ENCODE peak calls at places on chromosomes 2 and 18, in nine cellular contexts. One of them, this sample, is unnamed.

GRCh38 chr18:58887613-58887963 is 22.9 kb downstream of the ZNF532 start:
- DNase-seq in tibial nerve: peak; percentile 56
- DNase-seq in IMR-90: no peak
- DNase-seq in ovary: peak; percentile 42
- DNase-seq in esophagus squamous epithelium: no peak
- DNase-seq in endothelial cell of umbilical vein: peak; percentile 78
- DNase-seq in uterus: peak; percentile 36
- DNase-seq in transverse colon: peak; percentile 67
- DNase-seq in thyroid gland: no peak
- DNase-seq in this sample: no peak

GRCh38 chr2:19911799-19912509 is 10.2 kb upstream of the TTC32 start:
- DNase-seq in transverse colon: no peak
- DNase-seq in esophagus squamous epithelium: no peak
- DNase-seq in IMR-90: peak; percentile 93
- DNase-seq in ovary: no peak
- DNase-seq in thyroid gland: no peak
- DNase-seq in uterus: no peak
- DNase-seq in endothelial cell of umbilical vein: no peak
- DNase-seq in tibial nerve: no peak
- DNase-seq in this sample: no peak

GRCh38 chr2:86671304-86671981 is 47.8 kb upstream of the RNF103 start:
- DNase-seq in thyroid gland: peak; percentile 31
- DNase-seq in uterus: no peak
- DNase-seq in esophagus squamous epithelium: no peak
- DNase-seq in tibial nerve: peak; percentile 15
- DNase-seq in transverse colon: no peak
- DNase-seq in IMR-90: peak; percentile 16
- DNase-seq in endothelial cell of umbilical vein: peak; percentile 70
- DNase-seq in ovary: no peak
- DNase-seq in this sample: no peak

GRCh38 chr2:235964787-235965390 is 203.3 kb downstream of the GBX2 start:
- DNase-seq in endothelial cell of umbilical vein: no peak
- DNase-seq in tibial nerve: no peak
- DNase-seq in thyroid gland: no peak
- DNase-seq in uterus: no peak
- DNase-seq in esophagus squamous epithelium: no peak
- DNase-seq in transverse colon: no peak
- DNase-seq in ovary: no peak
- DNase-seq in IMR-90: no peak
- DNase-seq in this sample: no peak

GRCh38 chr18:49697757-49698595 is 115.4 kb downstream of the ACAA2 start:
- DNase-seq in thyroid gland: peak; percentile 77
- DNase-seq in tibial nerve: peak; percentile 21
- DNase-seq in uterus: no peak
- DNase-seq in transverse colon: no peak
- DNase-seq in ovary: no peak
- DNase-seq in esophagus squamous epithelium: no peak
- DNase-seq in endothelial cell of umbilical vein: no peak
- DNase-seq in IMR-90: peak; percentile 53
- DNase-seq in this sample: no peak

GRCh38 chr2:226048625-226049024 is 649.1 kb downstream of the NYAP2 start:
- DNase-seq in IMR-90: peak; percentile 91
- DNase-seq in transverse colon: no peak
- DNase-seq in ovary: no peak
- DNase-seq in esophagus squamous epithelium: no peak
- DNase-seq in endothelial cell of umbilical vein: peak; percentile 31
- DNase-seq in tibial nerve: no peak
- DNase-seq in uterus: no peak
- DNase-seq in thyroid gland: peak; percentile 7
- DNase-seq in this sample: no peak

GRCh38 chr2:61135510-61135909 is 26.5 kb upstream of the C2orf74 start:
- DNase-seq in tibial nerve: no peak
- DNase-seq in IMR-90: peak; percentile 57
- DNase-seq in esophagus squamous epithelium: no peak
- DNase-seq in thyroid gland: no peak
- DNase-seq in transverse colon: no peak
- DNase-seq in ovary: no peak
- DNase-seq in endothelial cell of umbilical vein: peak; percentile 58
- DNase-seq in uterus: no peak
- DNase-seq in this sample: no peak

GRCh38 chr18:56314396-56314795 is 324.0 kb downstream of the TXNL1 start:
- DNase-seq in endothelial cell of umbilical vein: peak; percentile 26
- DNase-seq in tibial nerve: no peak
- DNase-seq in ovary: no peak
- DNase-seq in uterus: no peak
- DNase-seq in thyroid gland: peak; percentile 3
- DNase-seq in IMR-90: peak; percentile 18
- DNase-seq in esophagus squamous epithelium: no peak
- DNase-seq in transverse colon: no peak
- DNase-seq in this sample: no peak

GRCh38 chr18:78494204-78494603 is 485.4 kb upstream of the SALL3 start:
- DNase-seq in ovary: no peak
- DNase-seq in endothelial cell of umbilical vein: no peak
- DNase-seq in IMR-90: no peak
- DNase-seq in thyroid gland: no peak
- DNase-seq in tibial nerve: no peak
- DNase-seq in uterus: no peak
- DNase-seq in transverse colon: no peak
- DNase-seq in esophagus squamous epithelium: no peak
- DNase-seq in this sample: no peak

GRCh38 chr18:64893349-64893748 is 744.5 kb upstream of the LINC00305 start:
- DNase-seq in ovary: no peak
- DNase-seq in transverse colon: no peak
- DNase-seq in esophagus squamous epithelium: no peak
- DNase-seq in uterus: no peak
- DNase-seq in endothelial cell of umbilical vein: no peak
- DNase-seq in tibial nerve: no peak
- DNase-seq in IMR-90: no peak
- DNase-seq in thyroid gland: no peak
- DNase-seq in this sample: no peak

GRCh38 chr2:32962652-32963051 is 15.9 kb downstream of the LTBP1 start:
- DNase-seq in IMR-90: no peak
- DNase-seq in uterus: no peak
- DNase-seq in tibial nerve: no peak
- DNase-seq in thyroid gland: no peak
- DNase-seq in transverse colon: no peak
- DNase-seq in ovary: no peak
- DNase-seq in esophagus squamous epithelium: no peak
- DNase-seq in endothelial cell of umbilical vein: no peak
- DNase-seq in this sample: no peak

GRCh38 chr2:27079233-27080139 is 1.1 kb downstream of the EMILIN1 start:
- DNase-seq in transverse colon: no peak
- DNase-seq in uterus: no peak
- DNase-seq in tibial nerve: no peak
- DNase-seq in ovary: no peak
- DNase-seq in IMR-90: no peak
- DNase-seq in endothelial cell of umbilical vein: no peak
- DNase-seq in esophagus squamous epithelium: no peak
- DNase-seq in thyroid gland: no peak
- DNase-seq in this sample: no peak

GRCh38 chr2:100236166-100236565 is 86.1 kb downstream of the LONRF2 start:
- DNase-seq in IMR-90: no peak
- DNase-seq in tibial nerve: no peak
- DNase-seq in endothelial cell of umbilical vein: no peak
- DNase-seq in thyroid gland: no peak
- DNase-seq in esophagus squamous epithelium: no peak
- DNase-seq in transverse colon: no peak
- DNase-seq in uterus: no peak
- DNase-seq in ovary: no peak
- DNase-seq in this sample: no peak

GRCh38 chr18:44679912-44680270 is 797 bp upstream of the SETBP1 start:
- DNase-seq in endothelial cell of umbilical vein: peak; percentile 29
- DNase-seq in thyroid gland: peak; percentile 65
- DNase-seq in IMR-90: peak; percentile 31
- DNase-seq in uterus: peak; percentile 57
- DNase-seq in ovary: peak; percentile 70
- DNase-seq in tibial nerve: peak; percentile 58
- DNase-seq in esophagus squamous epithelium: no peak
- DNase-seq in transverse colon: peak; percentile 62
- DNase-seq in this sample: peak; percentile 90

GRCh38 chr2:206217162-206217561 is 57.3 kb upstream of the ZDBF2 start:
- DNase-seq in endothelial cell of umbilical vein: no peak
- DNase-seq in thyroid gland: no peak
- DNase-seq in esophagus squamous epithelium: no peak
- DNase-seq in IMR-90: no peak
- DNase-seq in tibial nerve: no peak
- DNase-seq in uterus: no peak
- DNase-seq in transverse colon: no peak
- DNase-seq in ovary: no peak
- DNase-seq in this sample: no peak
- H3K4me1 ChIP-seq in endothelial cell of umbilical vein: no peaks in the 10 kb centered on the region
- H3K4me1 ChIP-seq in thyroid gland: no peaks in the 10 kb centered on the region
- H3K4me1 ChIP-seq in esophagus squamous epithelium: peaks cover 21% of the 10 kb centered on the region
- H3K4me1 ChIP-seq in IMR-90: no peaks in the 10 kb centered on the region
- H3K4me1 ChIP-seq in tibial nerve: no peaks in the 10 kb centered on the region
- H3K4me1 ChIP-seq in uterus: no peaks in the 10 kb centered on the region
- H3K4me1 ChIP-seq in transverse colon: no peaks in the 10 kb centered on the region
- H3K4me1 ChIP-seq in ovary: no peaks in the 10 kb centered on the region
- H3K4me1 ChIP-seq in this sample: peaks cover 12% of the 10 kb centered on the region

DNA sequence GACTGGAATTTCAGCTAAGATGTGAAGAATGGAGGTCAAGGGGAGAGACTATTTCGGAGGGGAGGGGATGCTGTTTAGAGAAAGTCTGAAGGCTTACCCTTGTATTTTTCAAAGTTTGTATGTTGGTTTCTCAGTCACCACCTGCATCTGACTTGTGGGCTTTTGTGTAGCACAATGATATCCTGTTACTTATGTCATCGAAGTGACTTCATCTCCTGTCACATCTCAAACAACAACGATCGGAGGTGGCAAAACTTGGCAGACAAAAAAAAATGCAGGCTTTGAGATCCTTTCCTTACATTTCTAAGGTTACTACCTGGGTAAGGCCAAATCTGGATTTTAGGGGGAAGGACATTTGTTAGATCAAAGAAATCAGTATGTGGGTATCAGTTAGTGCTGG is 11.7 kb upstream of the CXCR4 start:
- DNase-seq in ovary: no peak
- DNase-seq in endothelial cell of umbilical vein: no peak
- DNase-seq in esophagus squamous epithelium: no peak
- DNase-seq in IMR-90: no peak
- DNase-seq in uterus: no peak
- DNase-seq in transverse colon: no peak
- DNase-seq in thyroid gland: no peak
- DNase-seq in tibial nerve: no peak
- DNase-seq in this sample: no peak
- TF ChIP-seq POLR2A in ovary: no peak
- TF ChIP-seq POLR2A in endothelial cell of umbilical vein: no peak
- TF ChIP-seq POLR2A in esophagus squamous epithelium: no peak
- TF ChIP-seq POLR2A in IMR-90: no peak
- TF ChIP-seq POLR2A in uterus: no peak
- TF ChIP-seq POLR2A in transverse colon: peak; percentile 49
- TF ChIP-seq POLR2A in thyroid gland: no peak
- TF ChIP-seq POLR2A in tibial nerve: no peak
- TF ChIP-seq POLR2A in this sample: no peak

DNA sequence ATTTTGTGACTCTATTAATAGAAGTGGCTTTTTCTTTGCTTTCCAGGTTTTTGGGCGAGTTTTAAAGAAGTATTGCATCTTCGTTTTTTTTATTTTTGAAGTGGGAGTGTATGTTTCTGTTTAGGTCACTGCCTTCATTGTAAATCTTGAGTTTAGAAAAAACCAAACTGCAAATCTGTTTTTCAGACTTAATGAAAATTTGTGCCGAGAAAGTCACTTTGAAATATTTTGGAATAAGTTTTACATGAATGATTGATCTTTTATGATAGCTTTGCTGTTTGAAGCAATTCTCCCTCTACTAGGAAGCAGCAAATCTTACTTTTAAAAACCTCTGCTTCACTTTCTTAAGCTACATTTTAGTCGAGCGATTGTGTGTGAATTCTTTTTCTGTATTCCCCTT is 2.2 kb downstream of the SMAD4 start:
- DNase-seq in ovary: no peak
- DNase-seq in IMR-90: no peak
- DNase-seq in esophagus squamous epithelium: no peak
- DNase-seq in thyroid gland: no peak
- DNase-seq in transverse colon: no peak
- DNase-seq in endothelial cell of umbilical vein: no peak
- DNase-seq in uterus: no peak
- DNase-seq in tibial nerve: no peak
- DNase-seq in this sample: no peak
- H3K4me1 ChIP-seq in ovary: peaks cover 11% of the 10 kb centered on the region
- H3K4me1 ChIP-seq in IMR-90: peaks cover 12% of the 10 kb centered on the region
- H3K4me1 ChIP-seq in esophagus squamous epithelium: peaks cover 83% of the 10 kb centered on the region
- H3K4me1 ChIP-seq in thyroid gland: peaks cover 50% of the 10 kb centered on the region
- H3K4me1 ChIP-seq in transverse colon: peaks cover 27% of the 10 kb centered on the region
- H3K4me1 ChIP-seq in endothelial cell of umbilical vein: peaks cover 21% of the 10 kb centered on the region
- H3K4me1 ChIP-seq in uterus: peaks cover 17% of the 10 kb centered on the region
- H3K4me1 ChIP-seq in tibial nerve: peaks cover 80% of the 10 kb centered on the region
- H3K4me1 ChIP-seq in this sample: peaks cover 59% of the 10 kb centered on the region

GRCh38 chr2:68236876-68237275 is 15.5 kb downstream of the PPP3R1 start:
- DNase-seq in endothelial cell of umbilical vein: no peak
- DNase-seq in thyroid gland: no peak
- DNase-seq in esophagus squamous epithelium: no peak
- DNase-seq in ovary: no peak
- DNase-seq in tibial nerve: no peak
- DNase-seq in uterus: no peak
- DNase-seq in IMR-90: peak; percentile 30
- DNase-seq in transverse colon: no peak
- DNase-seq in this sample: no peak

GRCh38 chr2:68236080-68236734 is 16.1 kb downstream of the PPP3R1 start:
- DNase-seq in IMR-90: no peak
- DNase-seq in endothelial cell of umbilical vein: no peak
- DNase-seq in thyroid gland: no peak
- DNase-seq in ovary: no peak
- DNase-seq in esophagus squamous epithelium: no peak
- DNase-seq in uterus: no peak
- DNase-seq in transverse colon: no peak
- DNase-seq in tibial nerve: no peak
- DNase-seq in this sample: no peak

GRCh38 chr2:68237404-68237803 is 14.9 kb downstream of the PPP3R1 start:
- DNase-seq in IMR-90: peak; percentile 68
- DNase-seq in endothelial cell of umbilical vein: peak; percentile 55
- DNase-seq in transverse colon: no peak
- DNase-seq in ovary: no peak
- DNase-seq in tibial nerve: no peak
- DNase-seq in thyroid gland: no peak
- DNase-seq in esophagus squamous epithelium: no peak
- DNase-seq in uterus: no peak
- DNase-seq in this sample: no peak

GRCh38 chr2:68238955-68239822 is 13.1 kb downstream of the PPP3R1 start:
- DNase-seq in uterus: no peak
- DNase-seq in thyroid gland: no peak
- DNase-seq in esophagus squamous epithelium: no peak
- DNase-seq in tibial nerve: no peak
- DNase-seq in IMR-90: peak; percentile 49
- DNase-seq in ovary: no peak
- DNase-seq in endothelial cell of umbilical vein: peak; percentile 44
- DNase-seq in transverse colon: no peak
- DNase-seq in this sample: no peak

DNA sequence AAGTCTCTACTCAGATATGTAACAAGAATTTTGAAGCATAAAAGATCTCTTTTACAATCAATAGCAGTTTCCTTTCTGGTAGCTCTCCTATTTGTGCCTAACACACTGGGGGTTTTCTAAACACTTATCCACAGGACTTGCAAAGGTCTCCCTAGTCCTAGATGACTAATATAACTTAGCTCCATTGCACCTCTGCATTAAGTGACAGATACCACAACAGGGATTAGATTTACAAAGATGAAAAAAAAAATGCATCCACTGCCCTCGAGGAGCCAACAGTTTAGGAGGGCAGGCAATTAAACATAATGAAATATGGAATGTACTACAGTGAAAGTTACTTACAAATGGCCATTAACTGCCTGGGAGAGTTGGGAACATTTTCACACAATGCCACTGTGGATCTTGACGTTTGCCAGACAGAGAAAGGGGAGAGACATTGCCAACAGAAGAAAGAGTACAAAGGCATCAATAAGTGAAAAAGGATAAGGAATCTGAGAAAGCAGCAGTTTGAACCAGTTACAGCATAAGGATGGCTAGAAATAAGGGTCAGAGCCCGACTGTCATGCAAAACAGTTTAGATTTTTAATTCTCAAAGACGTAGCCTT is 14.3 kb downstream of the PPP3R1 start:
- DNase-seq in endothelial cell of umbilical vein: peak; percentile 29
- DNase-seq in thyroid gland: no peak
- DNase-seq in transverse colon: no peak
- DNase-seq in tibial nerve: no peak
- DNase-seq in ovary: no peak
- DNase-seq in esophagus squamous epithelium: no peak
- DNase-seq in uterus: no peak
- DNase-seq in IMR-90: no peak
- DNase-seq in this sample: no peak
- TF ChIP-seq POLR2A in endothelial cell of umbilical vein: no peak
- TF ChIP-seq POLR2A in thyroid gland: no peak
- TF ChIP-seq POLR2A in transverse colon: no peak
- TF ChIP-seq POLR2A in tibial nerve: no peak
- TF ChIP-seq POLR2A in ovary: no peak
- TF ChIP-seq POLR2A in esophagus squamous epithelium: no peak
- TF ChIP-seq POLR2A in uterus: no peak
- TF ChIP-seq POLR2A in IMR-90: no peak
- TF ChIP-seq POLR2A in this sample: no peak